ENCODE peak calls at places on chromosomes 13 and 19, in seven cellular contexts. One of them, this sample, is unnamed.

GRCh38 chr13:110498327-110498726 is 63.2 kb downstream of the RAB20 start:
- DNase-seq in HCT116: no peak
- DNase-seq in GM12878: no peak
- DNase-seq in SK-N-SH: no peak
- DNase-seq in HepG2: no peak
- DNase-seq in K562: no peak
- DNase-seq in H1: no peak
- DNase-seq in this sample: no peak

GRCh38 chr13:27593267-27593666 is 27.1 kb downstream of the LNX2 start:
- DNase-seq in HCT116: no peak
- DNase-seq in GM12878: no peak
- DNase-seq in SK-N-SH: no peak
- DNase-seq in HepG2: no peak
- DNase-seq in K562: no peak
- DNase-seq in H1: no peak
- DNase-seq in this sample: no peak

GRCh38 chr19:48341515-48342413 is 16.4 kb downstream of the EMP3 start:
- DNase-seq in HCT116: no peak
- DNase-seq in GM12878: no peak
- DNase-seq in SK-N-SH: no peak
- DNase-seq in HepG2: no peak
- DNase-seq in K562: peak; percentile 6
- DNase-seq in H1: no peak
- DNase-seq in this sample: no peak

GRCh38 chr13:109361562-109361961 is 424.8 kb downstream of the IRS2 start:
- DNase-seq in HCT116: no peak
- DNase-seq in GM12878: no peak
- DNase-seq in SK-N-SH: peak; percentile 61
- DNase-seq in HepG2: no peak
- DNase-seq in K562: no peak
- DNase-seq in H1: no peak
- DNase-seq in this sample: no peak

GRCh38 chr13:112772539-112772909 is 82.7 kb downstream of the ATP11A start:
- DNase-seq in HCT116: no peak
- DNase-seq in GM12878: no peak
- DNase-seq in SK-N-SH: no peak
- DNase-seq in HepG2: no peak
- DNase-seq in K562: no peak
- DNase-seq in H1: no peak
- DNase-seq in this sample: no peak

GRCh38 chr13:105979586-105979985 is 555.9 kb downstream of the EFNB2 start:
- DNase-seq in HCT116: no peak
- DNase-seq in GM12878: no peak
- DNase-seq in SK-N-SH: no peak
- DNase-seq in HepG2: no peak
- DNase-seq in K562: no peak
- DNase-seq in H1: no peak
- DNase-seq in this sample: no peak

GRCh38 chr13:111572956-111573355 is 252.5 kb downstream of the TEX29 start:
- DNase-seq in HCT116: no peak
- DNase-seq in GM12878: no peak
- DNase-seq in SK-N-SH: no peak
- DNase-seq in HepG2: no peak
- DNase-seq in K562: no peak
- DNase-seq in H1: no peak
- DNase-seq in this sample: no peak

GRCh38 chr19:55585658-55586339 is 5.2 kb upstream of the ZNF579 start:
- DNase-seq in HCT116: no peak
- DNase-seq in GM12878: no peak
- DNase-seq in SK-N-SH: peak; percentile 93
- DNase-seq in HepG2: peak; percentile 76
- DNase-seq in K562: peak; percentile 52
- DNase-seq in H1: peak; percentile 92
- DNase-seq in this sample: no peak

GRCh38 chr19:27851002-27851481 is 1361.9 kb downstream of the UQCRFS1 start:
- DNase-seq in HCT116: no peak
- DNase-seq in GM12878: no peak
- DNase-seq in SK-N-SH: no peak
- DNase-seq in HepG2: no peak
- DNase-seq in K562: no peak
- DNase-seq in H1: no peak
- DNase-seq in this sample: no peak

GRCh38 chr19:28294395-28294794 is 918.6 kb downstream of the UQCRFS1 start:
- DNase-seq in HCT116: no peak
- DNase-seq in GM12878: no peak
- DNase-seq in SK-N-SH: no peak
- DNase-seq in HepG2: no peak
- DNase-seq in K562: no peak
- DNase-seq in H1: no peak
- DNase-seq in this sample: no peak

GRCh38 chr13:113998781-113999617 is 25.1 kb upstream of the C13orf46 start:
- DNase-seq in HCT116: no peak
- DNase-seq in GM12878: no peak
- DNase-seq in SK-N-SH: no peak
- DNase-seq in HepG2: no peak
- DNase-seq in K562: no peak
- DNase-seq in H1: no peak
- DNase-seq in this sample: no peak

GRCh38 chr13:85148009-85148408 is 651.2 kb downstream of the SLITRK6 start:
- DNase-seq in HCT116: no peak
- DNase-seq in GM12878: no peak
- DNase-seq in SK-N-SH: no peak
- DNase-seq in HepG2: peak; percentile 1
- DNase-seq in K562: no peak
- DNase-seq in H1: no peak
- DNase-seq in this sample: no peak

GRCh38 chr19:57241181-57241580 is 749 bp downstream of the ZNF805 start:
- DNase-seq in HCT116: no peak
- DNase-seq in GM12878: no peak
- DNase-seq in SK-N-SH: peak; percentile 26
- DNase-seq in HepG2: peak; percentile 12
- DNase-seq in K562: peak; percentile 13
- DNase-seq in H1: no peak
- DNase-seq in this sample: no peak

GRCh38 chr19:18021121-18021755 is 13.3 kb downstream of the ARRDC2 start:
- DNase-seq in HCT116: no peak
- DNase-seq in GM12878: no peak
- DNase-seq in SK-N-SH: no peak
- DNase-seq in HepG2: no peak
- DNase-seq in K562: peak; percentile 79
- DNase-seq in H1: no peak
- DNase-seq in this sample: no peak

GRCh38 chr19:18713550-18714117 is 30.2 kb downstream of the CRTC1 start:
- DNase-seq in HCT116: no peak
- DNase-seq in GM12878: no peak
- DNase-seq in SK-N-SH: no peak
- DNase-seq in HepG2: peak; percentile 73
- DNase-seq in K562: no peak
- DNase-seq in H1: no peak
- DNase-seq in this sample: no peak

GRCh38 chr13:99144306-99144705 is 56.3 kb upstream of the UBAC2 start:
- DNase-seq in HCT116: no peak
- DNase-seq in GM12878: no peak
- DNase-seq in SK-N-SH: no peak
- DNase-seq in HepG2: no peak
- DNase-seq in K562: no peak
- DNase-seq in H1: no peak
- DNase-seq in this sample: no peak

GRCh38 chr19:2097330-2098327 is 914 bp downstream of the IZUMO4 start:
- DNase-seq in HCT116: no peak
- DNase-seq in GM12878: no peak
- DNase-seq in SK-N-SH: no peak
- DNase-seq in HepG2: no peak
- DNase-seq in K562: no peak
- DNase-seq in H1: peak; percentile 57
- DNase-seq in this sample: peak; percentile 28

GRCh38 chr13:21637296-21637695 is 33.3 kb upstream of the MICU2 start:
- DNase-seq in HCT116: peak; percentile 94
- DNase-seq in GM12878: no peak
- DNase-seq in SK-N-SH: no peak
- DNase-seq in HepG2: peak; percentile 50
- DNase-seq in K562: peak; percentile 31
- DNase-seq in H1: no peak
- DNase-seq in this sample: no peak

GRCh38 chr13:90769387-90769786 is 578.1 kb upstream of the MIR17HG start:
- DNase-seq in HCT116: no peak
- DNase-seq in GM12878: no peak
- DNase-seq in SK-N-SH: no peak
- DNase-seq in HepG2: no peak
- DNase-seq in K562: no peak
- DNase-seq in H1: no peak
- DNase-seq in this sample: no peak

GRCh38 chr19:44748426-44749254 is at the start of gene BCL3:
- DNase-seq in HCT116: no peak
- DNase-seq in GM12878: no peak
- DNase-seq in SK-N-SH: peak; percentile 76
- DNase-seq in HepG2: no peak
- DNase-seq in K562: peak; percentile 70
- DNase-seq in H1: no peak
- DNase-seq in this sample: peak; percentile 90

GRCh38 chr13:30690282-30691188 is 44.8 kb upstream of the ALOX5AP start:
- DNase-seq in HCT116: no peak
- DNase-seq in GM12878: no peak
- DNase-seq in SK-N-SH: no peak
- DNase-seq in HepG2: no peak
- DNase-seq in K562: no peak
- DNase-seq in H1: no peak
- DNase-seq in this sample: no peak

GRCh38 chr13:30730526-30730925 is 4.8 kb upstream of the ALOX5AP start:
- DNase-seq in HCT116: no peak
- DNase-seq in GM12878: no peak
- DNase-seq in SK-N-SH: peak; percentile 41
- DNase-seq in HepG2: peak; percentile 3
- DNase-seq in K562: no peak
- DNase-seq in H1: no peak
- DNase-seq in this sample: no peak

GRCh38 chr13:45682494-45683008 is 19.6 kb upstream of the CBY2 start:
- DNase-seq in HCT116: no peak
- DNase-seq in GM12878: no peak
- DNase-seq in SK-N-SH: no peak
- DNase-seq in HepG2: no peak
- DNase-seq in K562: no peak
- DNase-seq in H1: no peak
- DNase-seq in this sample: no peak

GRCh38 chr13:45678282-45678681 is 23.8 kb upstream of the CBY2 start:
- DNase-seq in HCT116: no peak
- DNase-seq in GM12878: no peak
- DNase-seq in SK-N-SH: no peak
- DNase-seq in HepG2: no peak
- DNase-seq in K562: no peak
- DNase-seq in H1: no peak
- DNase-seq in this sample: no peak

GRCh38 chr13:45681101-45681500 is 21.0 kb upstream of the CBY2 start:
- DNase-seq in HCT116: no peak
- DNase-seq in GM12878: no peak
- DNase-seq in SK-N-SH: no peak
- DNase-seq in HepG2: no peak
- DNase-seq in K562: no peak
- DNase-seq in H1: no peak
- DNase-seq in this sample: no peak

DNA sequence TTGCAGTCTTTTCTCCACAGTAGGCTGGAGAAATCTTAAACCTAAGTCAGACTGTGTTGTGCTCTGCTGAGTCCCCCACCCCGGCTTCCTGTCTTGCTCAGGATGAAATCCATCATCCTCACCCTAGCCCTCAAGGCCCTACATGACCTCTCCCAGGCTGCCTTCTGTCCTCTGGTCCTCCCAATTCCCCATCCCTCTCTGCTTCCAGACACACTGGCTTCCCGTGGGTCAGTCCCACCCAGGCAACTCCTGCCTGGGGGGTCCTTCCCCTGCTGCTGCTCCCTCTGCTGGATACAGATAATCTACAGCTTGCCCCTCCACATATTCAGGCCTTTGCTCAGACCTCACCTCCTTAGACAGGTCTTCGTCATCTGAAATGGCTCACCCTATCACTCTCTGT is 18.4 kb upstream of the CBY2 start:
- DNase-seq in HCT116: no peak
- DNase-seq in GM12878: no peak
- DNase-seq in SK-N-SH: peak; percentile 15
- DNase-seq in HepG2: no peak
- DNase-seq in K562: no peak
- DNase-seq in H1: no peak
- DNase-seq in this sample: no peak
- TF ChIP-seq JUND in HCT116: no peak
- TF ChIP-seq JUND in GM12878: no peak
- TF ChIP-seq JUND in SK-N-SH: no peak
- TF ChIP-seq JUND in HepG2: no peak
- TF ChIP-seq JUND in K562: no peak
- TF ChIP-seq JUND in H1: no peak
- TF ChIP-seq JUND in this sample: no peak

DNA sequence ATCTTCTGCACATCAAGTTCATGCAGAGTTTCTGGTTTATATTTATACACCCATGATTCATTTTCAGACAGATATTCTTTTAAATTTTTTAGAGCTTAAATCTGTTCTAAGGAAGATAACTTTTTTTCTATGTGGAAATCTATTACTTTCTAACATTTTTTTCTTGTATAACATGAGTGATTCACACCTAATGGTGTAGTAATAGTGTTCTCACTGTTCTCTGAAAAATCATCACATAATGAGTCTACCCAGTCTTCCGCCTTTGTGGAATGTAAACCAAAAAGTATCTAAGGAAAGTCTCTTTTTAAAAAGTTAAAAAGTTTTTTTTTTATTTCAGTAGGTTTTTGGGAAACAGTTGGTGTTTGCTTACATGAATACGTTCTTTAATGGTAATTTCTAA is 70.8 kb downstream of the FNDC3A start:
- DNase-seq in HCT116: no peak
- DNase-seq in GM12878: no peak
- DNase-seq in SK-N-SH: no peak
- DNase-seq in HepG2: no peak
- DNase-seq in K562: no peak
- DNase-seq in H1: no peak
- DNase-seq in this sample: no peak
- TF ChIP-seq JUND in HCT116: no peak
- TF ChIP-seq JUND in GM12878: no peak
- TF ChIP-seq JUND in SK-N-SH: no peak
- TF ChIP-seq JUND in HepG2: no peak
- TF ChIP-seq JUND in K562: no peak
- TF ChIP-seq JUND in H1: no peak
- TF ChIP-seq JUND in this sample: no peak

GRCh38 chr19:11130824-11131455 is 24.6 kb downstream of the SPC24 start:
- DNase-seq in HCT116: peak; percentile 35
- DNase-seq in GM12878: no peak
- DNase-seq in SK-N-SH: peak; percentile 86
- DNase-seq in HepG2: peak; percentile 87
- DNase-seq in K562: peak; percentile 72
- DNase-seq in H1: peak; percentile 91
- DNase-seq in this sample: peak; percentile 73
- TF ChIP-seq JUND in HCT116: no peak
- TF ChIP-seq JUND in GM12878: no peak
- TF ChIP-seq JUND in SK-N-SH: no peak
- TF ChIP-seq JUND in HepG2: peak; percentile 29
- TF ChIP-seq JUND in K562: no peak
- TF ChIP-seq JUND in H1: no peak
- TF ChIP-seq JUND in this sample: no peak

DNA sequence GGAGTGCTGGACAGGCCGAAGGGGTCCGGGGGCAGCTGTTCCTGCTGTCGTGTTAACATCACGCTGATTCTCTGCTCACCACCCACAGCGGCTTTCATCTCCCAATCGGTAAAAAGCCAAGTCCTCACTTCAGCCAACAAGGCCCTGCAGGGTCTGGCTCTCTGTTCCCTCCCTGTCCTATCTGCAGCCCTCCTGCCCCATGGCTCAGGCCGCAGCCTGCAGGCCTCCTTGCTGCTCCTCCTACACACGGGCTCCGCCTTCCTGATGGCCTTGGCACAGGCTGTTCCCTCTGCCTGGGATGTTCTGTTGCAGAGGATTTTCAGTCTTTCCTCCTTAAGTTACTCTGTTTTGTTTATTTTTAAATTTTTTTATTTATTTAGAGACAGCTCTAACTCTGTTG is 22.2 kb downstream of the FUZ start:
- DNase-seq in HCT116: no peak
- DNase-seq in GM12878: no peak
- DNase-seq in SK-N-SH: no peak
- DNase-seq in HepG2: no peak
- DNase-seq in K562: peak; percentile 37
- DNase-seq in H1: no peak
- DNase-seq in this sample: no peak
- TF ChIP-seq JUND in HCT116: no peak
- TF ChIP-seq JUND in GM12878: no peak
- TF ChIP-seq JUND in SK-N-SH: no peak
- TF ChIP-seq JUND in HepG2: no peak
- TF ChIP-seq JUND in K562: no peak
- TF ChIP-seq JUND in H1: no peak
- TF ChIP-seq JUND in this sample: no peak

This sample was measured in T47D.